ENCODE peak calls at places on chromosomes 1 and 21, in eight cellular contexts. Q is brain microvascular endothelial cell; R is cardiac muscle cell; N is left ventricle myocardium inferior; P is GM23338; U is endodermal cell; K is left lung; C is CD8-positive, alpha-beta T cell. B is an unnamed sample. For H3K27me3, the result is how much of the 10 kb centered on the place peaks cover.

GRCh38 chr21:25296239-25296638 is 311.0 kb downstream of the MRPL39 start:
- DNase-seq in C (no peak), K (peak), N (no peak), Q (no peak), P (no peak), R (no peak), U (no peak), B (no peak)

GRCh38 chr1:233082778-233083550 is 132.6 kb downstream of the NTPCR start:
- DNase-seq in N (no peak), C (no peak), P (no peak), K (no peak), R (no peak), U (no peak), Q (no peak), B (no peak)

GRCh38 chr1:10768552-10768951 is 27.9 kb downstream of the CASZ1 start:
- DNase-seq in K (no peak), P (no peak), Q (no peak), N (no peak), C (no peak), R (no peak), U (no peak), B (no peak)

GRCh38 chr1:11530731-11531311 is 51.9 kb downstream of the DISP3 start:
- DNase-seq in C (no peak), N (no peak), P (no peak), R (no peak), K (no peak), Q (no peak), U (no peak), B (no peak)

GRCh38 chr1:100400332-100400933 is 48.1 kb downstream of the CDC14A start:
- DNase-seq in U (peak), C (peak), N (peak), K (peak), Q (no peak), P (peak), R (no peak), B (no peak)

GRCh38 chr1:72649974-72650373 is 367.6 kb upstream of the NEGR1 start:
- DNase-seq in N (no peak), R (no peak), C (no peak), K (no peak), U (no peak), Q (no peak), P (no peak), B (no peak)

GRCh38 chr1:34590211-34590623 is 164.6 kb upstream of the GJB5 start:
- DNase-seq in K (peak), C (no peak), U (peak), R (no peak), P (peak), Q (no peak), N (no peak), B (peak)

GRCh38 chr1:113677250-113678158 is 81.8 kb downstream of the PHTF1 start:
- DNase-seq in K (no peak), C (no peak), R (peak), Q (peak), U (no peak), P (peak), N (no peak), B (peak)

GRCh38 chr1:100304921-100305320 is 38.9 kb downstream of the RTCA start:
- DNase-seq in C (no peak), Q (no peak), U (no peak), P (peak), K (no peak), N (no peak), R (no peak), B (no peak)

GRCh38 chr1:7972285-7972684 is 10.8 kb downstream of the PARK7 start:
- DNase-seq in K (no peak), N (no peak), C (no peak), U (no peak), P (no peak), R (no peak), Q (no peak), B (no peak)

DNA sequence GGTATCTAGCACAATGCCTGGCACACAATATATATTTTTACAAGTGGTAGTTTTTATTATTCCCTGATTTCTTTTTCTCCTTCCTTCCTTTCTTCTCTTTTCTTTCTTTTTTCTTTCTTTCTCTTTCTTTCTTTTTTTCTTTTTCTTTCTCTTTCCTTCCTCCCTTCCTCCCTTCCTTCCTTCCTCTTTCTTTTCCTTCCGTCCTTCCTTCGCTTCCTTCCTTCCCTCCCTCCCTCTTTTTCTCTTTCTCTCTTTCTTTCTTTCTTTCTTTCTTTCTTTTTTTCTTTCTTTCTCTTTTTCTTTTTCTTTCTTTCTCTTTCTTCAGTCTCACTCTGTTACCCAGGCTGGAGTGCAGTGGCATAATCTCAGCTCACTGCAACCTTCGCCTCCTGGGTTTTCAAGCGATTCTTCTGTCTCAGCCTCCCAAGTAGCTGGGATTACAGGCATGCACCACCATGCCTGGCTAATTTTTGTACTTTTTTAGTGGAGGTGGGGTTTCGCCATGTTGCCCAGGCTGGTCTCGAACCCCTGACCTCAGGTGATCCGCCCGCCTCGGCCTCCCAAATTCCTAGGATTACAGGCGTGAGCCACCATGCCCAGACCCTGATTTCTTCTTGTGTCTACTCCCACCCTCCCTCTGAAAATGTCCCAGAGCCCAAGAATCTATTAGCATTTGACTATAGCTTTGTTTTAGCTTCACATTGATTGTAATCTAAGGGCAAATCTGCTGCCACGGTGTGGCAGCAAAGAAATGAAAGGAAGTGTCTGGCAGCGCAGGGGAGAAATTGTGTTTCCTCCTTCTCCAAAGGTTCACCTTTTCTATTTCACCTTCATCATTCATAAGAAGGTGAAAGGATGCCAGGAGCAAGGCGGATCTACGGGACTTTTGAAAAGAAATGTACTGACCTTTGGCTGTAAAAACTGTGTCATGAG is 19.9 kb upstream of the ABCB10 start:
- DNase-seq in K (no peak), R (no peak), Q (no peak), U (no peak), P (no peak), C (no peak), N (no peak), B (no peak)
- H3K4me3 ChIP-seq in K (no peak), R (no peak), Q (no peak), U (no peak), P (no peak), C (no peak), N (peak), B (no peak)

DNA sequence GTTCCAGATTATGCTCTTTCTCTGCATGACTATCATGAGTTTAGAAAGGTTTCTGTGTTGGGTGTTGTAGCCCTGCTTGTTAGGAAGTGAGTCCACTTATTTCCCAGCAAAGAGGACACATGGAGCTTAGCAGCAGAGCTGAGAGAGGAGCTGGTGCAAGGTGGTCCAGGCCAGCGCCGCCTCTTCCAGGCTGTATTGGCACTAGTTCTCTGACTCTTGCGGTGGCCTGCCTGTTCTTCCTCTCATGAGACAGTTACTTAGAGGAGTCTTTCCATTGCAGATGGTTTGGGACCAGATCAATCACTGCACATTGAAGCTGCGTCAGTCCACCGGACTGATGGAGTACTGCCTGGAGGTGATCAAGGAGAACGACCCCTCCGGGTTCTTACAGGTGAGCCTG is 38.0 kb downstream of the TRIM67 start:
- DNase-seq in N (no peak), C (no peak), K (no peak), R (no peak), P (no peak), U (no peak), Q (no peak), B (no peak)
- H3K27me3 ChIP-seq in N (under half), C (under half), K (under half), R (under half), P (under half), U (under half), Q (under half), B (under half)

GRCh38 chr1:175373786-175374623 is 181.4 kb upstream of the KIAA0040 start:
- DNase-seq in P (peak), K (no peak), U (peak), Q (peak), R (peak), C (no peak), N (no peak), B (peak)

GRCh38 chr1:175377394-175377793 is 184.8 kb upstream of the KIAA0040 start:
- DNase-seq in R (no peak), U (no peak), C (no peak), Q (no peak), P (no peak), K (no peak), N (no peak), B (no peak)

GRCh38 chr1:175376194-175376593 is 183.6 kb upstream of the KIAA0040 start:
- DNase-seq in C (no peak), K (no peak), U (peak), Q (peak), P (peak), N (no peak), R (no peak), B (peak)
- TF ChIP-seq CTCF in C (no peak), K (no peak), U (peak), Q (no peak), P (peak), N (peak), R (peak), B (no peak)

GRCh38 chr1:205481279-205481617 is 23.2 kb upstream of the CDK18 start:
- DNase-seq in R (no peak), Q (no peak), N (no peak), C (no peak), U (peak), K (no peak), P (no peak), B (no peak)
- H3K4me3 ChIP-seq in R (no peak), Q (no peak), N (no peak), C (peak), U (no peak), K (no peak), P (no peak), B (no peak)

DNA sequence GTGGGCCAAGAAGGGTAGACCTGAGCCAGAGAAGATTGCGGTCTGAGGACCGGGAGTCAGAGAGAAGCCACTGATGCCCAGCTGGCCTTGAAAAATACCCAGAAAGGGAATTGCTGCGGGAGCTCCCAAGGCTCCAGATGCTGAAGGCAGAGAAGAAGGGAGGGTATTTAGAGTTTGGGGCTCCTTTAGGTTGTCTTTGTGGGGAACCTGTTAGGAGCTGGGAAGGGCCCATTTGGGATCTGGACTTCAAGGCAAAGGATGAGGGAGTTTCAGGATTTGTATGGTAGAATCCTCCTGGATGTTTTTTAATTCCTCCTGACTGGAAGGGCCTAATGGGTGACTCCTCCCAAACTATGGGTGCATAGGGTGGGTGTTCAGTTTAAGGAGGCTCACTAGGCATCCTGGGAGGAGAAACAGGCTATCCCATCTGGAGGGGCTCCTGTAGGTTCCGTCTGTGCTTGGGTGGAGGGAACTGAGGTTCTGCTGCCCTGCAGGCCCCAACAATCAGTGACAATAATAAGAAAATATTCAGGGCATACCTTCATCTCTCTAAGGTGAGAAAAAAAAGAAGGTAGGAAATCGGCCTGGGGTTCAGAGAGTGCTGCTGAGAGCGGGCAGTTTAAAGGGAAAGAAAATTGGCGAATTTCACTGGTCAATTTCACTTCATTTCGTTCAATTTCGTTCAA is 5.1 kb downstream of the FOXD2 start:
- DNase-seq in C (no peak), P (no peak), U (peak), K (no peak), N (no peak), R (no peak), Q (no peak), B (no peak)
- H3K27me3 ChIP-seq in C (half or more), P (half or more), U (half or more), K (half or more), N (half or more), R (half or more), Q (half or more), B (half or more)

GRCh38 chr1:93813076-93813475 is 65.9 kb downstream of the DNTTIP2 start:
- DNase-seq in C (no peak), K (no peak), P (no peak), R (no peak), N (no peak), Q (no peak), U (no peak), B (peak)
- TF ChIP-seq CTCF in C (no peak), K (no peak), P (no peak), R (no peak), N (no peak), Q (no peak), U (peak), B (no peak)

GRCh38 chr21:45963225-45963555 is 18.4 kb upstream of the COL6A1 start:
- DNase-seq in Q (no peak), R (no peak), P (no peak), K (no peak), U (no peak), C (no peak), N (no peak), B (no peak)

GRCh38 chr21:45965084-45965826 is 16.3 kb upstream of the COL6A1 start:
- DNase-seq in P (no peak), N (no peak), U (no peak), K (no peak), R (no peak), Q (no peak), C (no peak), B (no peak)

GRCh38 chr21:45966995-45967394 is 14.6 kb upstream of the COL6A1 start:
- DNase-seq in C (no peak), P (no peak), N (no peak), U (no peak), R (no peak), Q (no peak), K (no peak), B (no peak)

GRCh38 chr21:45962531-45963224 is 18.9 kb upstream of the COL6A1 start:
- DNase-seq in N (no peak), P (no peak), K (no peak), Q (no peak), R (no peak), U (no peak), C (no peak), B (no peak)

GRCh38 chr21:45964649-45965048 is 16.9 kb upstream of the COL6A1 start:
- DNase-seq in N (no peak), C (no peak), U (no peak), K (no peak), Q (no peak), P (no peak), R (no peak), B (no peak)
- H3K4me3 ChIP-seq in N (no peak), C (no peak), U (no peak), K (no peak), Q (no peak), P (no peak), R (no peak), B (no peak)

GRCh38 chr1:25011966-25012625 is 82.0 kb upstream of the RUNX3 start:
- DNase-seq in R (no peak), K (no peak), U (no peak), C (no peak), Q (no peak), N (no peak), P (no peak), B (peak)
- H3K27me3 ChIP-seq in R (under half), K (under half), U (under half), C (under half), Q (under half), N (half or more), P (under half), B (under half)

GRCh38 chr21:38170283-38170682 is 86.5 kb upstream of the KCNJ15 start:
- DNase-seq in C (no peak), N (no peak), R (no peak), P (peak), Q (peak), U (peak), K (peak), B (peak)
- TF ChIP-seq CTCF in C (no peak), N (peak), R (peak), P (peak), Q (peak), U (peak), K (peak), B (peak)

GRCh38 chr1:235074335-235075120 is 54.1 kb downstream of the TOMM20 start:
- DNase-seq in Q (peak), P (peak), N (peak), R (peak), U (no peak), C (peak), K (no peak), B (peak)
- H3K4me3 ChIP-seq in Q (peak), P (no peak), N (peak), R (no peak), U (no peak), C (no peak), K (no peak), B (no peak)

B was measured in bronchial epithelial cell.